ENCODE peak calls at places on chromosome 1, in seven cellular contexts. K, V, G, R, E, W and M are unnamed samples.

GRCh38 chr1:232726048-232726779 is 79.0 kb upstream of the MAP10 start:
- DNase-seq in R (peak; percentile 31), V (no peak), E (peak; percentile 19), K (peak; percentile 95), W (no peak), G (no peak), M (no peak)

GRCh38 chr1:147892731-147893214 is 9.8 kb upstream of the GJA8 start:
- DNase-seq in V (peak; percentile 31), R (peak; percentile 64), E (peak; percentile 26), G (no peak), K (peak; percentile 88), W (no peak), M (no peak)

GRCh38 chr1:244171241-244171985 is 120.3 kb downstream of the ZBTB18 start:
- DNase-seq in G (no peak), V (no peak), R (no peak), K (no peak), W (no peak), E (no peak), M (no peak)

GRCh38 chr1:205793959-205794730 is 18.9 kb downstream of the SLC41A1 start:
- DNase-seq in R (no peak), W (no peak), V (no peak), E (no peak), G (no peak), K (no peak), M (no peak)

GRCh38 chr1:89780721-89781120 is 40.1 kb upstream of the LRRC8D start:
- DNase-seq in K (peak; percentile 76), E (no peak), G (no peak), R (peak; percentile 69), W (no peak), V (no peak), M (no peak)

GRCh38 chr1:53180226-53180625 is 16.4 kb upstream of the CPT2 start:
- DNase-seq in G (no peak), R (peak; percentile 92), V (no peak), W (no peak), K (no peak), E (no peak), M (no peak)

GRCh38 chr1:75133754-75134655 is at the start of gene LHX8:
- DNase-seq in R (no peak), G (no peak), E (no peak), K (no peak), V (peak; percentile 58), W (no peak), M (peak; percentile 41)

GRCh38 chr1:218377143-218377660 is 32.1 kb downstream of the TGFB2 start:
- DNase-seq in E (no peak), K (peak; percentile 100), W (no peak), V (no peak), G (no peak), R (peak; percentile 99), M (no peak)

GRCh38 chr1:210089848-210090247 is 142.7 kb upstream of the SERTAD4 start:
- DNase-seq in W (no peak), V (no peak), G (no peak), K (peak; percentile 12), R (peak; percentile 1), E (no peak), M (no peak)

GRCh38 chr1:16120940-16121410 is 34.9 kb downstream of the EPHA2 start:
- DNase-seq in G (peak; percentile 2), K (peak; percentile 81), R (no peak), W (no peak), E (no peak), V (no peak), M (no peak)

GRCh38 chr1:18239671-18240070 is 132.1 kb downstream of the IGSF21 start:
- DNase-seq in K (no peak), V (no peak), R (peak; percentile 3), G (no peak), W (no peak), E (no peak), M (no peak)

GRCh38 chr1:28955930-28956552 is 41.7 kb downstream of the EPB41 start:
- DNase-seq in G (no peak), V (no peak), K (peak; percentile 15), W (no peak), E (no peak), R (peak; percentile 47), M (no peak)

GRCh38 chr1:58819719-58820118 is 35.9 kb upstream of the JUN start:
- DNase-seq in G (no peak), R (peak; percentile 57), V (no peak), K (no peak), W (no peak), E (no peak), M (no peak)

GRCh38 chr1:31647106-31647505 is 2.4 kb upstream of the PEF1 start:
- DNase-seq in G (no peak), K (no peak), R (peak; percentile 62), E (no peak), W (no peak), V (no peak), M (no peak)

GRCh38 chr1:98099501-98099900 is 178.7 kb upstream of the DPYD start:
- DNase-seq in K (no peak), W (no peak), V (no peak), E (no peak), G (no peak), R (no peak), M (no peak)

GRCh38 chr1:54962612-54963395 is 17.6 kb upstream of the TMEM61 start:
- DNase-seq in V (no peak), W (no peak), G (no peak), E (no peak), K (no peak), R (no peak), M (no peak)

GRCh38 chr1:40676516-40676915 is 11.0 kb upstream of the RIMS3 start:
- DNase-seq in K (no peak), V (no peak), E (no peak), R (no peak), G (no peak), W (no peak), M (no peak)

GRCh38 chr1:31712041-31712440 is 8.2 kb upstream of the COL16A1 start:
- DNase-seq in E (no peak), W (no peak), V (no peak), G (no peak), R (peak; percentile 83), K (no peak), M (no peak)

GRCh38 chr1:109248444-109248796 is 919 bp upstream of the CELSR2 start:
- DNase-seq in E (no peak), V (no peak), R (no peak), K (no peak), W (no peak), G (no peak), M (no peak)

GRCh38 chr1:201795066-201795465 is 33.9 kb upstream of the IPO9 start:
- DNase-seq in R (no peak), V (no peak), W (no peak), K (peak; percentile 36), G (no peak), E (no peak), M (no peak)

DNA sequence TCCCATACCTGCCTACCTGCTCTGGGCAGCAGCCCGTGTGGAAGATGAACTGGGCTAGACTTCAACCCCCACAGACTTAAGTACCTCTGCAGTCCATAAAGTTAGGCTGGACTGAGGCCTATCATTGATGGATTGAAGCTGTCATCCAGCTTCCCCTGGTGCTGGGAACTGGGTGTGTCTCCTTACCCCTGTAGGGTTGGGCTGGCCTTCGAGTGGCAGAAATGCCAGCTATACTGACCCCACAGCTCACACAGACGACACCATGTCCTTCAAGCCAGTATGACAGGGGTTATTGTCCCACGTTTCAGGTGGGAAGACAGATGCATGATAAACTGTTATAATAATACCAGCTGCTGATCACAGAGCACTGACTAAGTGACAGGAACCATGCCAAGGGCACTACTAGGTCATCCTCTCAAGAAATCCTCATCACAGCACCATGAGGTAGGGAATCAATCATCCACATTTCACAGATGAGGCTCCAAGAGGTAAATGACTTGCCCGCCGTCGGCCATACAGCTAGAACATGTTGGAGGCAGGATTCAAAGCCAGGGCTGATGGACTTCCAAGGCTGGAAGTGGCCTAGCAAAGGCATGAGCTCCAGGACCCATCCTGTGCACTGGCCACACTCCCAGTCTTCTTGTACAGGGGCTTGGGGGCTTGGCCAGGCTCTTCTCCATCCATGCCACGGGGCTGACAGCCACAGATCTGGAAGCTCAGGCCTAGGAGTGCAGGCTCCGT is at the start of gene BEST4:
- DNase-seq in W (no peak), E (no peak), V (no peak), R (no peak), K (no peak), G (peak; percentile 30), M (no peak)
- TF ChIP-seq CTCF in W (no peak), E (no peak), V (no peak), R (no peak), K (no peak), G (no peak), M (no peak)

GRCh38 chr1:156020293-156021086 is at the start of gene SSR2:
- DNase-seq in W (peak; percentile 86), K (peak; percentile 98), V (peak; percentile 91), E (peak; percentile 86), G (peak; percentile 87), R (peak; percentile 92), M (peak; percentile 83)
- TF ChIP-seq CTCF in W (no peak), K (no peak), V (no peak), E (no peak), G (no peak), R (no peak), M (no peak)

GRCh38 chr1:44294588-44295007 is 60.5 kb downstream of the ERI3 start:
- DNase-seq in K (no peak), G (no peak), R (peak; percentile 79), E (peak; percentile 56), W (no peak), V (peak; percentile 73), M (no peak)
- TF ChIP-seq CTCF in K (peak; percentile 41), G (peak; percentile 41), R (peak; percentile 42), E (peak; percentile 28), W (no peak), V (no peak), M (no peak)

GRCh38 chr1:206901944-206902343 is 4.7 kb downstream of the IL24 start:
- DNase-seq in K (no peak), E (no peak), W (no peak), V (no peak), R (no peak), G (no peak), M (no peak)
- TF ChIP-seq CTCF in K (no peak), E (no peak), W (no peak), V (no peak), R (no peak), G (no peak), M (no peak)

DNA sequence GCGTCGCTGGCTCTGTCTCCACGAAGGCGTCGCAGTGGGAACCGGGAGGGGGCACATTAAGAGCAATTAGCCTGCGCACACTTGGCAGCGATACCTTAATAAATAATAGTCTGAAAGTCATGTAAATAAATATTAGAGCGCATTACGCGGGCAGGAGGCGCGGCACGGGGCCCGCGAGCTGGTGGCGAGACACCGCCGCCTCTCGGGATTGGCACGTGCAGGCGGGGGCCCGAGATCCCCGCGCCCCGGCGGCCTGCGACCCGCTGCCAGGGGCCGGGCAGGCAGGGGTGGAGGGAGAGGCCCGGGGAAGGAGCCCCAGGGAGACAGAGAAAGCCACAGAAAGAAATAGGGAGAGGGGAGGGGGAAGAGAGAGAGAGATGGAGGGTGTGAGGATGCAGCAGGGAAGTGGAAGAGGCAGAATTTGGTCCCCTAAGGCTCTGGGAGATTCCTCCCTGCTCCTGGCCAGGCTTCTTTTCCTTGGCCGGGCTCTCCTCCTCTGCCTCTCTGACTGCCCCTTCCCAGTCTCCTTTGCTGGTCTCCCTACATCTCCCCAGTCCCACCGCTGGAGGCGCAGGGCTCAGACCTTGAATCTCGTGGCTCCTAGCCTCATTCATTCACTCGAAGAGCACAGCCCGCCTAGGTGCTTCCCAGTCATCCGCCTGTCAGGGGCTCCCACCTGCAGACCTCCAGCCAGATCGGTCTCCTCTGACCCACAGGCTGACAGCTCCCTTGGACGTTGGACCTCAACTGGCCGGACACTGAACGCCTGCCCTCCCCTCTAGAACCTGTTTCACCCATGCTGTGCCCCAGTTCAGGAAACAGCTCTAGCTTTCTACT is 76.3 kb downstream of the VWA5B1 start:
- DNase-seq in W (no peak), R (peak; percentile 45), K (peak; percentile 78), G (no peak), V (peak; percentile 81), E (peak; percentile 69), M (no peak)
- TF ChIP-seq CTCF in W (peak; percentile 19), R (peak; percentile 53), K (peak; percentile 73), G (peak; percentile 19), V (peak; percentile 58), E (peak; percentile 20), M (no peak)